ENCODE peak calls at places on chromosomes 3 and 15, in seven cellular contexts. S is skeletal muscle cell; Q is iris pigment epithelial cell; R is NCI-H2029 treated with DMSO at 0.1 percent for 48 hours; M is CD8-positive, alpha-beta T cell; F is endothelial cell of umbilical vein; O is central memory CD4-positive, alpha-beta T cell. J is an unnamed sample.
A peak's percentile ranks its signal among the peaks of the same experiment; 100 is the strongest.

GRCh38 chr3:148642214-148642613 is 55.5 kb upstream of the AGTR1 start:
- DNase-seq in Q (peak; percentile 27), S (no peak), R (no peak), M (no peak), F (no peak), O (no peak), J (peak; percentile 5)

GRCh38 chr15:95929232-95929846 is 401.2 kb upstream of the NR2F2 start:
- DNase-seq in S (no peak), Q (peak; percentile 50), F (no peak), O (no peak), R (no peak), M (no peak), J (no peak)

GRCh38 chr3:138935864-138936762 is 10.8 kb downstream of the FOXL2 start:
- DNase-seq in Q (peak; percentile 35), M (peak; percentile 80), F (peak; percentile 59), O (peak; percentile 59), S (no peak), R (no peak), J (peak; percentile 58)

GRCh38 chr15:75149911-75150709 is 51.6 kb upstream of the C15orf39 start:
- DNase-seq in O (no peak), Q (peak; percentile 48), S (peak; percentile 58), R (no peak), F (no peak), M (no peak), J (peak; percentile 88)

GRCh38 chr3:14547693-14548092 is 7.6 kb upstream of the GRIP2 start:
- DNase-seq in F (no peak), R (no peak), O (no peak), M (no peak), S (no peak), Q (no peak), J (no peak)

GRCh38 chr15:61081028-61081322 is 148.1 kb downstream of the RORA start:
- DNase-seq in O (no peak), F (no peak), Q (no peak), S (no peak), R (no peak), M (no peak), J (no peak)

GRCh38 chr15:50840520-50840919 is 68.0 kb upstream of the AP4E1 start:
- DNase-seq in S (no peak), M (no peak), O (no peak), Q (no peak), F (no peak), R (no peak), J (no peak)

GRCh38 chr3:52682016-52682415 is 3.7 kb downstream of the PBRM1 start:
- DNase-seq in F (peak; percentile 62), O (no peak), Q (peak; percentile 78), M (no peak), R (no peak), S (peak; percentile 79), J (peak; percentile 76)

GRCh38 chr15:34804776-34805175 is 9.4 kb upstream of the ACTC1 start:
- DNase-seq in M (no peak), O (no peak), R (no peak), Q (no peak), F (no peak), S (no peak), J (no peak)

GRCh38 chr15:57551717-57552677 is 39.7 kb upstream of the MYZAP start:
- DNase-seq in R (no peak), S (no peak), M (no peak), F (peak; percentile 88), O (no peak), Q (peak; percentile 81), J (peak; percentile 78)

GRCh38 chr3:192482391-192482790 is 244.9 kb downstream of the FGF12 start:
- DNase-seq in R (no peak), F (no peak), O (no peak), S (no peak), Q (peak; percentile 22), M (no peak), J (peak; percentile 71)

GRCh38 chr3:11498646-11499045 is 145.1 kb downstream of the VGLL4 start:
- DNase-seq in O (no peak), F (peak; percentile 78), S (peak; percentile 45), Q (peak; percentile 74), R (peak; percentile 96), M (no peak), J (peak; percentile 84)

GRCh38 chr15:44722011-44722410 is 10.7 kb downstream of the B2M start:
- DNase-seq in F (no peak), Q (no peak), R (no peak), S (no peak), M (no peak), O (no peak), J (no peak)

GRCh38 chr3:190892328-190893011 is 30.0 kb upstream of the GMNC start:
- DNase-seq in F (no peak), M (no peak), R (no peak), O (no peak), S (no peak), Q (peak; percentile 14), J (no peak)

GRCh38 chr3:45343947-45344346 is 44.4 kb upstream of the LARS2 start:
- DNase-seq in S (no peak), M (no peak), O (no peak), R (no peak), Q (no peak), F (no peak), J (peak; percentile 21)

GRCh38 chr3:72181231-72181630 is 396.3 kb upstream of the PROK2 start:
- DNase-seq in Q (no peak), S (no peak), R (no peak), F (peak; percentile 18), M (no peak), O (no peak), J (peak; percentile 22)

GRCh38 chr15:84633311-84634227 is 20.5 kb downstream of the WDR73 start:
- DNase-seq in R (no peak), S (peak; percentile 38), M (peak; percentile 84), F (peak; percentile 85), O (peak; percentile 62), Q (peak; percentile 86), J (peak; percentile 64)

GRCh38 chr3:185717627-185718330 is 107.1 kb downstream of the IGF2BP2 start:
- DNase-seq in O (no peak), Q (no peak), F (peak; percentile 27), R (no peak), S (no peak), M (no peak), J (peak; percentile 35)

J was measured in fibroblast of the aortic adventitia.